ENCODE peak calls at places on chromosomes 11 and 22, in four cellular contexts. One of them, this sample, is unnamed.

GRCh38 chr22:37330200-37331033 is 48.1 kb downstream of the CYTH4 start:
- DNase-seq in bronchial epithelial cell: peak
- DNase-seq in dorsolateral prefrontal cortex: peak
- DNase-seq in left lung: peak
- DNase-seq in this sample: no peak

GRCh38 chr11:7227724-7228123 is 24.0 kb upstream of the SYT9 start:
- DNase-seq in dorsolateral prefrontal cortex: no peak
- DNase-seq in left lung: no peak
- DNase-seq in bronchial epithelial cell: no peak
- DNase-seq in this sample: no peak

GRCh38 chr11:61911701-61912529 is 5.5 kb downstream of the RAB3IL1 start:
- DNase-seq in left lung: peak
- DNase-seq in bronchial epithelial cell: no peak
- DNase-seq in dorsolateral prefrontal cortex: peak
- DNase-seq in this sample: peak

GRCh38 chr11:121588747-121589146 is 136.0 kb upstream of the SORL1-AS1 start:
- DNase-seq in left lung: no peak
- DNase-seq in bronchial epithelial cell: no peak
- DNase-seq in dorsolateral prefrontal cortex: no peak
- DNase-seq in this sample: no peak

GRCh38 chr11:121741954-121742361 is 289.2 kb upstream of the SORL1-AS1 start:
- DNase-seq in dorsolateral prefrontal cortex: peak
- DNase-seq in left lung: no peak
- DNase-seq in bronchial epithelial cell: no peak
- DNase-seq in this sample: no peak

GRCh38 chr22:39715778-39716495 is 145.4 kb downstream of the CACNA1I start:
- DNase-seq in dorsolateral prefrontal cortex: no peak
- DNase-seq in bronchial epithelial cell: no peak
- DNase-seq in left lung: no peak
- DNase-seq in this sample: peak

GRCh38 chr11:69007978-69008381 is 5.1 kb downstream of the MRGPRF start:
- DNase-seq in bronchial epithelial cell: no peak
- DNase-seq in left lung: peak
- DNase-seq in dorsolateral prefrontal cortex: no peak
- DNase-seq in this sample: peak

GRCh38 chr22:38943181-38943580 is 14.2 kb upstream of the APOBEC3A start:
- DNase-seq in left lung: peak
- DNase-seq in dorsolateral prefrontal cortex: no peak
- DNase-seq in bronchial epithelial cell: no peak
- DNase-seq in this sample: peak

GRCh38 chr11:43951231-43951630 is 8.8 kb downstream of the C11orf96 start:
- DNase-seq in bronchial epithelial cell: no peak
- DNase-seq in dorsolateral prefrontal cortex: no peak
- DNase-seq in left lung: no peak
- DNase-seq in this sample: no peak

GRCh38 chr11:102599642-102600261 is 25.4 kb downstream of the MMP20 start:
- DNase-seq in dorsolateral prefrontal cortex: no peak
- DNase-seq in left lung: no peak
- DNase-seq in bronchial epithelial cell: peak
- DNase-seq in this sample: no peak

GRCh38 chr22:44151661-44152060 is 29.1 kb upstream of the PARVG start:
- DNase-seq in left lung: no peak
- DNase-seq in dorsolateral prefrontal cortex: no peak
- DNase-seq in bronchial epithelial cell: no peak
- DNase-seq in this sample: no peak

GRCh38 chr22:44191036-44191454 is 10.3 kb downstream of the PARVG start:
- DNase-seq in left lung: no peak
- DNase-seq in bronchial epithelial cell: peak
- DNase-seq in dorsolateral prefrontal cortex: no peak
- DNase-seq in this sample: peak

GRCh38 chr22:20858615-20859416 is at the start of the genes PI4KA and SNAP29:
- DNase-seq in bronchial epithelial cell: peak
- DNase-seq in left lung: peak
- DNase-seq in dorsolateral prefrontal cortex: peak
- DNase-seq in this sample: peak
- TF ChIP-seq CTCF in bronchial epithelial cell: no peak
- TF ChIP-seq CTCF in left lung: peak
- TF ChIP-seq CTCF in dorsolateral prefrontal cortex: no peak
- TF ChIP-seq CTCF in this sample: no peak

GRCh38 chr22:32040324-32040904 is 2.6 kb upstream of the SLC5A1 start:
- DNase-seq in left lung: no peak
- DNase-seq in dorsolateral prefrontal cortex: no peak
- DNase-seq in bronchial epithelial cell: no peak
- DNase-seq in this sample: no peak

GRCh38 chr22:32044477-32044876 is 1.4 kb downstream of the SLC5A1 start:
- DNase-seq in left lung: no peak
- DNase-seq in bronchial epithelial cell: no peak
- DNase-seq in dorsolateral prefrontal cortex: no peak
- DNase-seq in this sample: no peak

GRCh38 chr22:32043391-32043790 is 330 bp downstream of the SLC5A1 start:
- DNase-seq in bronchial epithelial cell: no peak
- DNase-seq in dorsolateral prefrontal cortex: no peak
- DNase-seq in left lung: no peak
- DNase-seq in this sample: no peak

GRCh38 chr22:32044913-32045312 is 1.9 kb downstream of the SLC5A1 start:
- DNase-seq in dorsolateral prefrontal cortex: no peak
- DNase-seq in bronchial epithelial cell: no peak
- DNase-seq in left lung: no peak
- DNase-seq in this sample: no peak

DNA sequence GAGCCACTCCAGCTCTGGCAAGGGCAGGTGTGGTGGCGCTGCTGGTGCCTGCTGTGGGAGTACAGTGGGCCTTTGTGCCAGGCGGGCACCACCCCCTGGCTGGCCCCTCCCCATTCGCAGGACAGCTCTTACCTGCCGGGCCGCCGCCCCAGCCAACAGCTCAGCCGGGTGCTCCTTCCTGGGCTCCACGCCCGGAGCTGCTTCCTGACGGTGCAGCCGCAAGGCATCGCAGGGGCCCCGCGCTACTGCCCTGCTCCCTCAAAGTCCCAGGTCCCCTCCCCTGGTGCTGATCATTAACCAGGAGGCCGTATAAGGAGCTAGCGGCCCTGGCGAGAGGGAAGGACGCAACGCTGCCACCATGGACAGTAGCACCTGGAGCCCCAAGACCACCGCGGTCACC is at the start of gene SLC5A1:
- DNase-seq in dorsolateral prefrontal cortex: no peak
- DNase-seq in bronchial epithelial cell: no peak
- DNase-seq in left lung: peak
- DNase-seq in this sample: no peak
- TF ChIP-seq CTCF in dorsolateral prefrontal cortex: no peak
- TF ChIP-seq CTCF in bronchial epithelial cell: no peak
- TF ChIP-seq CTCF in left lung: no peak
- TF ChIP-seq CTCF in this sample: no peak

DNA sequence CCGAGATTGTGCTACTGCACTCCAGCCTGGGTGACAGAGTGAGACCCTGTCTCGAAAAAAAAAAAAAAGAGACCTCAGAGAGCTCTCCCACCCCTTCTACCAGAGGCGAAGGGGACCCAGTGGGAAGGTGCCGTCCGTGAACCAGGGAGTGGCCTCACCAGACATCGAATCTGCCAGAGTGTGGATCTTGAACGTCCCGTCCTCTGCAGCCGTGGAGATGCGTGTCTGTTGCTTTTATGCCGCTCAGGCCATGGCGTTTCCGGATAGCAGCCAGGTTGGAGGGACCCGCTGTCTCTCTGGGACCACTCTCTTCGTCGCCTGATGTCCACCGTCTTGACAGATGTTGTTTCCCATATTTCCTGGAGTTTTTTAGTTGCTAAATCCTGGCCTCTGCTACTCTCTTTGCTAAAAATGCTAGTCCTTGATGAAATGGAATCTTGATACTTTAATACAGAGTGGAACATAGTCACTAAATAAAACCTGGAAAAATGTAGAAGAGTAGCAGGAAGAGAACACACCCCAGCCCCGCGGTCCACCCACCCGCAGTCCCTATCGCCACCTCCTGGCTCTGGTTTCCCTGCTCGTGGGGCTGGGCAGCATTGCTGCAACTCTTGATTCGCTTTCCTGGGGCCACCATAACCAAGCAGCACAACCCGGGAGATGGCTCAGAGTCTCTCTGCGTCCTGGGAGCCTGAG is 12.0 kb upstream of the MUC6 start:
- DNase-seq in bronchial epithelial cell: no peak
- DNase-seq in dorsolateral prefrontal cortex: no peak
- DNase-seq in left lung: no peak
- DNase-seq in this sample: no peak
- TF ChIP-seq CTCF in bronchial epithelial cell: no peak
- TF ChIP-seq CTCF in dorsolateral prefrontal cortex: no peak
- TF ChIP-seq CTCF in left lung: no peak
- TF ChIP-seq CTCF in this sample: no peak

GRCh38 chr11:761526-762108 is 14.4 kb downstream of the TALDO1 start:
- DNase-seq in dorsolateral prefrontal cortex: no peak
- DNase-seq in bronchial epithelial cell: no peak
- DNase-seq in left lung: no peak
- DNase-seq in this sample: no peak
- TF ChIP-seq CTCF in dorsolateral prefrontal cortex: no peak
- TF ChIP-seq CTCF in bronchial epithelial cell: no peak
- TF ChIP-seq CTCF in left lung: no peak
- TF ChIP-seq CTCF in this sample: no peak

This sample was measured in CD14-positive monocyte.